ENCODE peak calls at places on chromosomes 12 and 14, in seven cellular contexts. D is CD4-positive, alpha-beta T cell; Q is H7; R is pons; H is tibial artery; I is H9; L is cardiac septum. V is an unnamed sample.

GRCh38 chr14:63857467-63858030 is 4.7 kb downstream of the SYNE2 start:
- DNase-seq in Q (no peak), H (no peak), L (no peak), I (no peak), D (no peak), R (no peak), V (no peak)

GRCh38 chr12:26402648-26403047 is 207.3 kb downstream of the SSPN start:
- DNase-seq in D (no peak), I (peak; percentile 55), R (no peak), H (no peak), L (no peak), Q (peak; percentile 21), V (no peak)

GRCh38 chr14:104865631-104866441 is 768 bp downstream of the CEP170B start:
- DNase-seq in L (no peak), D (no peak), R (no peak), I (peak; percentile 64), Q (peak; percentile 93), H (peak; percentile 89), V (no peak)

GRCh38 chr14:42200951-42201350 is 594.3 kb downstream of the LRFN5 start:
- DNase-seq in L (no peak), Q (no peak), D (no peak), H (no peak), I (no peak), R (no peak), V (no peak)

GRCh38 chr14:103108749-103109207 is 14.3 kb downstream of the EXOC3L4 start:
- DNase-seq in R (no peak), H (no peak), Q (peak; percentile 88), D (no peak), L (no peak), I (peak; percentile 50), V (peak; percentile 89)

GRCh38 chr14:90757452-90757851 is 58.8 kb downstream of the TTC7B start:
- DNase-seq in R (peak; percentile 94), D (no peak), L (no peak), I (no peak), Q (no peak), H (no peak), V (no peak)

GRCh38 chr12:64779349-64779974 is 20.3 kb upstream of the GNS start:
- DNase-seq in L (no peak), D (no peak), I (no peak), Q (no peak), H (no peak), R (no peak), V (no peak)

GRCh38 chr12:94570161-94570560 is 80.2 kb downstream of the TMCC3 start:
- DNase-seq in L (no peak), H (no peak), Q (no peak), I (no peak), R (no peak), D (no peak), V (no peak)

GRCh38 chr14:74417611-74418010 is 8.4 kb downstream of the SYNDIG1L start:
- DNase-seq in I (no peak), R (no peak), H (no peak), Q (no peak), D (no peak), L (no peak), V (no peak)

GRCh38 chr12:26271889-26272492 is 76.6 kb downstream of the SSPN start:
- DNase-seq in H (peak; percentile 83), R (peak; percentile 71), I (no peak), D (no peak), Q (no peak), L (peak; percentile 87), V (peak; percentile 31)

GRCh38 chr12:26867084-26867483 is 34.1 kb upstream of the ITPR2 start:
- DNase-seq in Q (no peak), H (no peak), L (no peak), R (no peak), D (no peak), I (no peak), V (peak; percentile 46)

GRCh38 chr12:6205144-6205539 is 4.9 kb downstream of the CD9 start:
- DNase-seq in H (peak; percentile 83), R (no peak), Q (peak; percentile 81), L (no peak), D (no peak), I (peak; percentile 91), V (no peak)

GRCh38 chr14:37508500-37508899 is 86.5 kb downstream of the FOXA1 start:
- DNase-seq in L (no peak), R (no peak), Q (no peak), I (no peak), H (no peak), D (no peak), V (no peak)